ENCODE peak calls at places on chromosomes 11 and 22, in six cellular contexts. W is AG09309, O is NB4, X is AG04450, F is foreskin fibroblast, V is mucosa of descending colon. Q is an unnamed sample.

GRCh38 chr11:114679505-114679904 is 1.2 kb downstream of the NXPE2 start:
- DNase-seq in O (no peak), V (no peak), X (no peak), W (no peak), F (no peak), Q (no peak)

GRCh38 chr11:3087821-3088800 is 30.9 kb upstream of the CARS1 start:
- DNase-seq in F (no peak), V (no peak), X (no peak), W (no peak), O (peak; percentile 75), Q (no peak)

GRCh38 chr11:76700177-76701100 is 29.9 kb upstream of the LRRC32 start:
- DNase-seq in W (peak; percentile 52), F (peak; percentile 96), X (peak; percentile 89), O (no peak), V (no peak), Q (no peak)

GRCh38 chr11:27383645-27384044 is 20.6 kb upstream of the CCDC34 start:
- DNase-seq in F (no peak), V (no peak), X (no peak), W (no peak), O (no peak), Q (no peak)

GRCh38 chr11:9851366-9851765 is 187.5 kb downstream of the SWAP70 start:
- DNase-seq in X (no peak), F (no peak), V (no peak), O (no peak), W (peak; percentile 78), Q (no peak)

GRCh38 chr11:1920909-1921575 is 1.5 kb downstream of the TNNT3 start:
- DNase-seq in V (no peak), W (no peak), F (no peak), O (no peak), X (no peak), Q (no peak)

GRCh38 chr11:97740783-97741151 is 1280.0 kb upstream of the CNTN5 start:
- DNase-seq in V (no peak), W (no peak), O (no peak), F (no peak), X (no peak), Q (no peak)

GRCh38 chr11:88626216-88626615 is 288.7 kb upstream of the CTSC start:
- DNase-seq in W (no peak), F (no peak), X (no peak), V (no peak), O (no peak), Q (no peak)

GRCh38 chr22:49972163-49973017 is 11.8 kb downstream of the PIM3 start:
- DNase-seq in V (peak; percentile 53), F (no peak), X (no peak), W (no peak), O (no peak), Q (no peak)

GRCh38 chr11:56910046-56910753 is 78.5 kb upstream of the OR5AK2 start:
- DNase-seq in V (no peak), X (no peak), O (no peak), F (no peak), W (no peak), Q (no peak)

GRCh38 chr11:73240190-73240781 is 22.2 kb downstream of the P2RY2 start:
- DNase-seq in O (no peak), X (no peak), W (peak; percentile 44), V (peak; percentile 23), F (peak; percentile 43), Q (no peak)

GRCh38 chr22:45884201-45885067 is 92.5 kb downstream of the WNT7B start:
- DNase-seq in X (no peak), F (no peak), V (no peak), O (no peak), W (no peak), Q (peak; percentile 68)

GRCh38 chr22:40603088-40603605 is 33.4 kb downstream of the MRTFA start:
- DNase-seq in W (no peak), O (no peak), V (no peak), F (peak; percentile 38), X (peak; percentile 13), Q (no peak)

GRCh38 chr22:46029036-46029435 is 52.1 kb upstream of the WNT7B start:
- DNase-seq in O (no peak), F (no peak), W (no peak), X (no peak), V (no peak), Q (no peak)

GRCh38 chr11:67195971-67196418 is 70.3 kb upstream of the GRK2 start:
- DNase-seq in X (no peak), V (no peak), W (peak; percentile 88), O (peak; percentile 93), F (peak; percentile 71), Q (no peak)

GRCh38 chr11:1053121-1053901 is 16.8 kb upstream of the MUC6 start:
- DNase-seq in O (no peak), F (no peak), W (no peak), V (peak; percentile 78), X (no peak), Q (no peak)

GRCh38 chr11:102599642-102600261 is 25.4 kb downstream of the MMP20 start:
- DNase-seq in F (peak; percentile 88), X (peak; percentile 76), V (no peak), O (peak; percentile 73), W (peak; percentile 57), Q (no peak)

GRCh38 chr11:20397281-20397680 is 9.8 kb downstream of the PRMT3 start:
- DNase-seq in V (no peak), X (peak; percentile 18), F (peak; percentile 20), W (peak; percentile 17), O (peak; percentile 69), Q (no peak)

GRCh38 chr11:74031310-74031676 is 22.4 kb upstream of the UCP3 start:
- DNase-seq in O (no peak), X (no peak), W (no peak), F (no peak), V (no peak), Q (no peak)

GRCh38 chr22:37484115-37485005 is 1.8 kb downstream of the MFNG start:
- DNase-seq in O (no peak), X (no peak), F (no peak), V (peak; percentile 77), W (no peak), Q (no peak)

GRCh38 chr11:125348141-125348651 is 147.9 kb downstream of the FEZ1 start:
- DNase-seq in V (no peak), X (no peak), O (no peak), F (no peak), W (no peak), Q (no peak)

GRCh38 chr22:23875801-23876200 is 18.1 kb downstream of the SLC2A11 start:
- DNase-seq in V (no peak), O (no peak), W (no peak), X (no peak), F (no peak), Q (no peak)

GRCh38 chr11:126318642-126319373 is 14.9 kb downstream of the DCPS start:
- DNase-seq in F (peak; percentile 94), V (no peak), W (peak; percentile 89), X (peak; percentile 88), O (peak; percentile 98), Q (no peak)

GRCh38 chr11:44426958-44427357 is 117.0 kb upstream of the ALX4 start:
- DNase-seq in F (no peak), W (no peak), O (no peak), V (no peak), X (no peak), Q (no peak)

GRCh38 chr11:35529971-35530495 is 4.6 kb upstream of the PAMR1 start:
- DNase-seq in W (peak; percentile 91), V (no peak), X (peak; percentile 92), O (no peak), F (peak; percentile 94), Q (no peak)

GRCh38 chr22:39661842-39662676 is 91.5 kb downstream of the CACNA1I start:
- DNase-seq in X (no peak), F (no peak), V (peak; percentile 82), W (no peak), O (no peak), Q (no peak)

GRCh38 chr22:39253427-39254070 is 8.8 kb upstream of the PDGFB start:
- DNase-seq in O (peak; percentile 36), W (peak; percentile 31), X (peak; percentile 54), F (peak; percentile 70), V (no peak), Q (no peak)

GRCh38 chr11:71237853-71238252 is 14.5 kb downstream of the SHANK2 start:
- DNase-seq in W (no peak), O (no peak), X (no peak), V (no peak), F (no peak), Q (no peak)

GRCh38 chr11:71238285-71238875 is 14.0 kb downstream of the SHANK2 start:
- DNase-seq in F (no peak), W (no peak), O (no peak), V (no peak), X (no peak), Q (no peak)

GRCh38 chr11:71240061-71240690 is 12.2 kb downstream of the SHANK2 start:
- DNase-seq in O (no peak), F (no peak), W (no peak), X (no peak), V (no peak), Q (no peak)

GRCh38 chr11:71239581-71239980 is 12.8 kb downstream of the SHANK2 start:
- DNase-seq in X (no peak), F (no peak), W (no peak), V (no peak), O (no peak), Q (no peak)

GRCh38 chr11:71238941-71239340 is 13.4 kb downstream of the SHANK2 start:
- DNase-seq in V (no peak), X (no peak), F (no peak), W (no peak), O (no peak), Q (no peak)
- TF ChIP-seq CTCF in V (no peak), X (no peak), F (no peak), W (no peak), O (no peak), Q (no peak)

DNA sequence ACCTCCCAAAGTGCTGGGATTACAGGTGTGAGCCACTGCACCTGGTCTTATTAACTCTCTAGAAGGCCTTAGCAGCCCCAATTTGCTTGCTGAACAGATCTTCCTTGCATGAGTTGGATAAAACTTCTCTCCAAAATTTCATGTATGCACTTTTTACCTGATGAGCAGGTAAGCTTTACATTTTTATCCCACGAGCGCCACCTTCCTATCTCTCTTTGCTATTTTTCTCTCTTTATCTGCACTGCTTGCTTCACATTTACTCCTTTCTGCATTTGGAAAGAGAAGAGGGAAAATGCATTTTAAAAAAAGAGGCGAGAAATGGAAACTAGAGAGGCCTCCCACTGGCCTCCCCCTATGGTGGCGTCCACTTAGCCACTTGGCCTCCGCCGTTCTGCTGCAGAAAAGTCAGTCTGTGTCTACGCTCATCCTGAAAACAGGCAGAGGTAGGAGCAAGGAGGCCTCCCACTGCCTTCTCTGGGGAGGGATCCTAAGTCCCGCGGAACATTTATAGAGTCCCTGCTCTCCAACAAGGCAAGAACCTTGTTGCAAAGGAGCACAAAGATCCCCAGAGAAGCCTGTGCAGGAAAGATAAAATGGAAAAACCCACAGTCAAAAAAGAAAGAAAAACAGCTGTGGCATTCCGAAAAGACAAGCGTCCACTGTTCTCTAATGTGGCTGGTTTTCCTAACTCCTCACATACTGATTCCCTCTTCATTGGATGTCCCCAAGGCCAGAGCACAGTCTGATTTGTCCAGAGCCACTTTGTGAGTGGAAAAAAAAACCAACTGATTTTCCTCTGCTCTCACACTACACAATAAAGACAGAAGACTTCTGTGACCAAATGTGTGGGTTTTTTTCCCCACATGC is 62.2 kb upstream of the INCENP start:
- DNase-seq in V (no peak), X (no peak), F (no peak), W (no peak), O (no peak), Q (no peak)
- TF ChIP-seq CTCF in V (no peak), X (no peak), F (no peak), W (no peak), O (no peak), Q (no peak)

GRCh38 chr11:116461789-116462188 is 311.0 kb downstream of the BUD13 start:
- DNase-seq in V (no peak), O (peak; percentile 6), X (no peak), F (no peak), W (no peak), Q (no peak)
- TF ChIP-seq CTCF in V (no peak), O (no peak), X (no peak), F (no peak), W (no peak), Q (no peak)

GRCh38 chr11:90288207-90288821 is 65.5 kb upstream of the CHORDC1 start:
- DNase-seq in O (peak; percentile 39), X (no peak), F (no peak), W (no peak), V (no peak), Q (no peak)
- TF ChIP-seq CTCF in O (peak; percentile 51), X (peak; percentile 53), F (peak; percentile 34), W (no peak), V (no peak), Q (peak; percentile 88)